ENCODE peak calls at places on chromosomes 16 and 17, in four cellular contexts. P is stimulated activated CD4-positive, alpha-beta T cell treated with anti-CD3 and anti-CD28 coated beads, Interleukin-1b, Interleukin-23, amount 100 ng/mL, for 1 hour; J is GM12891; A is activated gamma-delta T cell treated with Interleukin-2 at 50 U/mL for 16 hours. M is an unnamed sample.
A peak's percentile ranks its signal among the peaks of the same experiment; 100 is the strongest.

GRCh38 chr17:38916771-38917170 is 8.6 kb upstream of the LASP1NB start:
- DNase-seq in J (no peak), A (no peak), P (no peak), M (no peak)

GRCh38 chr17:1539811-1540210 is 22.8 kb downstream of the PITPNA start:
- DNase-seq in P (no peak), J (no peak), A (no peak), M (no peak)

GRCh38 chr16:21302898-21303528 is 24.9 kb upstream of the CRYM start:
- DNase-seq in P (no peak), J (no peak), A (no peak), M (no peak)

GRCh38 chr16:17258848-17259713 is 211.7 kb downstream of the XYLT1 start:
- DNase-seq in P (no peak), A (no peak), J (peak; percentile 53), M (no peak)

GRCh38 chr17:41621916-41622315 is 2.5 kb downstream of the KRT17 start:
- DNase-seq in J (no peak), A (no peak), P (no peak), M (no peak)

GRCh38 chr17:77872714-77873517 is 85.6 kb upstream of the TNRC6C start:
- DNase-seq in J (no peak), A (no peak), P (no peak), M (no peak)

GRCh38 chr16:89826531-89827382 is 1.5 kb upstream of the SPIRE2 start:
- DNase-seq in A (no peak), P (no peak), J (no peak), M (no peak)

GRCh38 chr16:48374255-48374654 is 11.0 kb downstream of the SIAH1 start:
- DNase-seq in A (no peak), J (no peak), P (no peak), M (no peak)

GRCh38 chr17:54992797-54993639 is 24.5 kb downstream of the STXBP4 start:
- DNase-seq in P (no peak), A (no peak), J (no peak), M (no peak)

GRCh38 chr16:20300312-20301097 is 26.8 kb downstream of the GP2 start:
- DNase-seq in A (no peak), P (no peak), J (peak; percentile 35), M (no peak)

GRCh38 chr16:70511833-70512232 is 11.5 kb downstream of the COG4 start:
- DNase-seq in P (no peak), A (no peak), J (no peak), M (no peak)

GRCh38 chr17:79959042-79959441 is 76.6 kb downstream of the TBC1D16 start:
- DNase-seq in J (no peak), P (no peak), A (no peak), M (no peak)

GRCh38 chr16:71338193-71338592 is 20.3 kb upstream of the CALB2 start:
- DNase-seq in P (no peak), J (no peak), A (no peak), M (no peak)

GRCh38 chr16:66291833-66292232 is 74.7 kb upstream of the CDH5 start:
- DNase-seq in J (no peak), A (no peak), P (no peak), M (no peak)

GRCh38 chr16:58243528-58244004 is 45.7 kb upstream of the CSNK2A2 start:
- DNase-seq in J (peak; percentile 24), A (no peak), P (no peak), M (no peak)

GRCh38 chr16:24471616-24472015 is 67.8 kb upstream of the RBBP6 start:
- DNase-seq in A (no peak), J (no peak), P (no peak), M (no peak)

GRCh38 chr16:27999687-28000086 is 63.8 kb downstream of the GSG1L start:
- DNase-seq in A (no peak), J (no peak), P (no peak), M (no peak)